ENCODE peak calls at places on chromosome 1, in nine cellular contexts. D is neuronal stem cell; A is effector memory CD8-positive, alpha-beta T cell; J is NB4; H is osteocyte; I is fibroblast of mammary gland; X is stomach; F is transverse colon; V is GM12864. R is an unnamed sample.

GRCh38 chr1:9371391-9371935 is 78.8 kb downstream of the SPSB1 start:
- DNase-seq in J (no peak), X (peak; percentile 38), V (no peak), D (peak; percentile 43), I (peak; percentile 34), F (peak; percentile 54), H (peak; percentile 95), A (no peak), R (peak; percentile 83)

GRCh38 chr1:89260042-89260441 is 12.6 kb downstream of the GBP5 start:
- DNase-seq in F (no peak), J (no peak), D (no peak), A (no peak), X (no peak), V (no peak), I (no peak), H (no peak), R (no peak)

GRCh38 chr1:56063461-56063860 is 515.9 kb downstream of the PLPP3 start:
- DNase-seq in I (no peak), D (no peak), X (no peak), H (no peak), V (no peak), F (no peak), J (no peak), A (no peak), R (no peak)

GRCh38 chr1:38026592-38027200 is 14.2 kb downstream of the UTP11 start:
- DNase-seq in A (peak; percentile 25), I (peak; percentile 61), J (peak; percentile 54), D (no peak), V (no peak), H (no peak), X (peak; percentile 55), F (peak; percentile 26), R (peak; percentile 81)

GRCh38 chr1:114746450-114747121 is 11.2 kb downstream of the CSDE1 start:
- DNase-seq in I (no peak), J (no peak), V (no peak), F (no peak), D (no peak), A (no peak), H (no peak), X (no peak), R (no peak)

GRCh38 chr1:44014365-44015104 is 16.7 kb downstream of the SLC6A9 start:
- DNase-seq in I (no peak), F (peak; percentile 68), V (no peak), A (no peak), D (no peak), X (no peak), H (no peak), J (no peak), R (no peak)

GRCh38 chr1:55816456-55816794 is 601.3 kb upstream of the USP24 start:
- DNase-seq in J (no peak), V (no peak), X (no peak), D (no peak), F (no peak), A (no peak), H (no peak), I (peak; percentile 18), R (no peak)

GRCh38 chr1:51000160-51000559 is 30.1 kb downstream of the CDKN2C start:
- DNase-seq in A (no peak), F (no peak), X (no peak), D (no peak), I (no peak), V (peak; percentile 69), H (no peak), J (no peak), R (no peak)

GRCh38 chr1:216778763-216779162 is 55.5 kb upstream of the ESRRG start:
- DNase-seq in F (no peak), V (no peak), D (no peak), J (peak; percentile 9), I (no peak), H (no peak), X (no peak), A (no peak), R (no peak)

GRCh38 chr1:26994772-26995625 is 1.5 kb downstream of the TRNP1 start:
- DNase-seq in I (no peak), A (no peak), V (no peak), X (no peak), D (no peak), H (no peak), F (no peak), J (no peak), R (no peak)

GRCh38 chr1:183374825-183375224 is 43.4 kb downstream of the NMNAT2 start:
- DNase-seq in X (no peak), J (no peak), F (no peak), I (no peak), A (no peak), H (no peak), V (no peak), D (no peak), R (no peak)

GRCh38 chr1:111565079-111565478 is 54.5 kb upstream of the RAP1A start:
- DNase-seq in H (no peak), J (peak; percentile 11), A (no peak), D (no peak), I (peak; percentile 98), V (no peak), X (no peak), F (no peak), R (no peak)

GRCh38 chr1:10738125-10738746 is 58.2 kb downstream of the CASZ1 start:
- DNase-seq in F (peak; percentile 76), X (peak; percentile 91), H (no peak), D (no peak), A (no peak), J (no peak), V (no peak), I (no peak), R (no peak)

GRCh38 chr1:247147781-247148180 is 24.0 kb downstream of the ZNF124 start:
- DNase-seq in X (no peak), V (no peak), I (no peak), A (no peak), D (no peak), H (no peak), F (no peak), J (no peak), R (no peak)

GRCh38 chr1:219323426-219323825 is 149.7 kb downstream of the LYPLAL1 start:
- DNase-seq in H (no peak), A (no peak), X (no peak), D (no peak), V (no peak), F (no peak), J (no peak), I (peak; percentile 45), R (no peak)

GRCh38 chr1:21335750-21336168 is 45.5 kb upstream of the ECE1 start:
- DNase-seq in J (no peak), F (peak; percentile 17), D (no peak), A (no peak), H (peak; percentile 92), I (no peak), V (no peak), X (no peak), R (no peak)

GRCh38 chr1:204711947-204712701 is 26.6 kb upstream of the LRRN2 start:
- DNase-seq in D (no peak), H (no peak), I (no peak), A (no peak), F (peak; percentile 56), X (no peak), V (no peak), J (no peak), R (peak; percentile 82)

GRCh38 chr1:160031368-160032164 is at the start of gene PIGM:
- DNase-seq in H (peak; percentile 92), X (peak; percentile 97), J (peak; percentile 95), F (peak; percentile 97), I (peak; percentile 82), D (peak; percentile 94), A (peak; percentile 85), V (peak; percentile 78), R (peak; percentile 96)

GRCh38 chr1:168288311-168289052 is 7.8 kb downstream of the TBX19 start:
- DNase-seq in F (no peak), D (no peak), I (peak; percentile 28), J (no peak), V (no peak), X (no peak), H (no peak), A (no peak), R (no peak)

GRCh38 chr1:169483500-169483966 is 2.2 kb downstream of the SLC19A2 start:
- DNase-seq in D (no peak), X (peak; percentile 62), V (no peak), F (no peak), I (peak; percentile 91), A (no peak), J (no peak), H (no peak), R (peak; percentile 52)

GRCh38 chr1:169873582-169874200 is 20.0 kb downstream of the SCYL3 start:
- DNase-seq in I (no peak), J (no peak), X (no peak), D (no peak), F (no peak), A (no peak), H (no peak), V (no peak), R (no peak)

GRCh38 chr1:3597599-3597964 is 13.7 kb downstream of the MEGF6 start:
- DNase-seq in A (peak; percentile 9), J (peak; percentile 65), F (no peak), D (no peak), X (no peak), V (no peak), H (no peak), I (no peak), R (no peak)

GRCh38 chr1:228478326-228478725 is 8.9 kb upstream of the RNF187 start:
- DNase-seq in D (no peak), F (no peak), X (no peak), J (no peak), I (no peak), A (no peak), H (no peak), V (no peak), R (no peak)

GRCh38 chr1:235642943-235643371 is 6.6 kb downstream of the GNG4 start:
- DNase-seq in X (no peak), A (no peak), F (no peak), H (peak; percentile 82), J (no peak), V (no peak), D (no peak), I (no peak), R (no peak)

GRCh38 chr1:8025061-8025670 is 943 bp downstream of the ERRFI1 start:
- DNase-seq in F (no peak), J (peak; percentile 30), D (no peak), I (peak; percentile 15), A (peak; percentile 14), V (no peak), X (no peak), H (no peak), R (no peak)

GRCh38 chr1:229430761-229431269 is 3.1 kb downstream of the ACTA1 start:
- DNase-seq in D (peak; percentile 50), X (peak; percentile 47), H (no peak), A (no peak), I (peak; percentile 38), J (peak; percentile 74), F (peak; percentile 40), V (no peak), R (peak; percentile 74)

GRCh38 chr1:58607391-58607790 is 30.3 kb upstream of the TACSTD2 start:
- DNase-seq in J (no peak), H (no peak), A (no peak), F (no peak), X (no peak), D (no peak), V (no peak), I (peak; percentile 47), R (no peak)

GRCh38 chr1:63615809-63616420 is 22.7 kb downstream of the PGM1 start:
- DNase-seq in X (peak; percentile 65), I (peak; percentile 80), A (peak; percentile 75), V (peak; percentile 40), D (peak; percentile 80), J (peak; percentile 75), F (peak; percentile 52), H (no peak), R (peak; percentile 79)

GRCh38 chr1:61322769-61323168 is 240.4 kb downstream of the NFIA start:
- DNase-seq in D (no peak), A (no peak), J (no peak), F (no peak), X (no peak), H (no peak), I (no peak), V (no peak), R (no peak)

GRCh38 chr1:44327679-44328491 is 27.2 kb downstream of the ERI3 start:
- DNase-seq in J (peak; percentile 10), H (peak; percentile 97), A (no peak), F (peak; percentile 68), V (no peak), D (no peak), X (peak; percentile 79), I (peak; percentile 100), R (no peak)

GRCh38 chr1:151156515-151156819 is at the start of gene TNFAIP8L2:
- DNase-seq in X (peak; percentile 54), D (no peak), A (peak; percentile 63), J (peak; percentile 86), H (no peak), V (peak; percentile 34), F (peak; percentile 74), I (no peak), R (no peak)